ENCODE peak calls at places on chromosomes 16 and 17, in eight cellular contexts. One of them, this sample, is unnamed.

GRCh38 chr16:9549487-9549886 is 458.0 kb downstream of the HAPSTR1 start:
- DNase-seq in left ventricle myocardium inferior: no peak
- DNase-seq in tibial artery: no peak
- DNase-seq in GM13977: no peak
- DNase-seq in body of pancreas: no peak
- DNase-seq in BJ: no peak
- DNase-seq in heart right ventricle: no peak
- DNase-seq in coronary artery: no peak
- DNase-seq in this sample: no peak

GRCh38 chr16:13403326-13403725 is 501.9 kb downstream of the SHISA9 start:
- DNase-seq in coronary artery: no peak
- DNase-seq in tibial artery: no peak
- DNase-seq in body of pancreas: no peak
- DNase-seq in BJ: no peak
- DNase-seq in GM13977: no peak
- DNase-seq in left ventricle myocardium inferior: no peak
- DNase-seq in heart right ventricle: no peak
- DNase-seq in this sample: no peak

GRCh38 chr17:43771463-43771862 is 7.3 kb downstream of the DUSP3 start:
- DNase-seq in tibial artery: no peak
- DNase-seq in BJ: no peak
- DNase-seq in coronary artery: no peak
- DNase-seq in heart right ventricle: no peak
- DNase-seq in left ventricle myocardium inferior: no peak
- DNase-seq in body of pancreas: no peak
- DNase-seq in GM13977: no peak
- DNase-seq in this sample: no peak

GRCh38 chr16:54072237-54072636 is 214.3 kb downstream of the IRX3 start:
- DNase-seq in BJ: no peak
- DNase-seq in coronary artery: no peak
- DNase-seq in body of pancreas: no peak
- DNase-seq in GM13977: no peak
- DNase-seq in left ventricle myocardium inferior: no peak
- DNase-seq in heart right ventricle: no peak
- DNase-seq in tibial artery: no peak
- DNase-seq in this sample: no peak

GRCh38 chr17:8997994-8998628 is 23.2 kb upstream of the NTN1 start:
- DNase-seq in BJ: no peak
- DNase-seq in left ventricle myocardium inferior: peak
- DNase-seq in coronary artery: no peak
- DNase-seq in GM13977: peak
- DNase-seq in tibial artery: peak
- DNase-seq in heart right ventricle: peak
- DNase-seq in body of pancreas: peak
- DNase-seq in this sample: no peak

GRCh38 chr17:65931246-65932149 is 260.4 kb downstream of the CEP112 start:
- DNase-seq in heart right ventricle: peak
- DNase-seq in left ventricle myocardium inferior: peak
- DNase-seq in tibial artery: no peak
- DNase-seq in body of pancreas: no peak
- DNase-seq in coronary artery: no peak
- DNase-seq in BJ: no peak
- DNase-seq in GM13977: no peak
- DNase-seq in this sample: no peak

GRCh38 chr17:59666235-59666634 is 41.0 kb downstream of the PTRH2 start:
- DNase-seq in BJ: no peak
- DNase-seq in left ventricle myocardium inferior: no peak
- DNase-seq in body of pancreas: no peak
- DNase-seq in tibial artery: no peak
- DNase-seq in coronary artery: no peak
- DNase-seq in heart right ventricle: no peak
- DNase-seq in GM13977: no peak
- DNase-seq in this sample: no peak

GRCh38 chr17:32584792-32585191 is 98.0 kb downstream of the CDK5R1 start:
- DNase-seq in coronary artery: no peak
- DNase-seq in BJ: no peak
- DNase-seq in GM13977: no peak
- DNase-seq in left ventricle myocardium inferior: no peak
- DNase-seq in tibial artery: no peak
- DNase-seq in heart right ventricle: no peak
- DNase-seq in body of pancreas: no peak
- DNase-seq in this sample: no peak

GRCh38 chr17:5545051-5545987 is 39.0 kb downstream of the NLRP1 start:
- DNase-seq in BJ: no peak
- DNase-seq in coronary artery: no peak
- DNase-seq in left ventricle myocardium inferior: no peak
- DNase-seq in GM13977: no peak
- DNase-seq in body of pancreas: no peak
- DNase-seq in tibial artery: no peak
- DNase-seq in heart right ventricle: no peak
- DNase-seq in this sample: no peak

GRCh38 chr16:55949518-55949917 is 74.3 kb upstream of the CES5A start:
- DNase-seq in BJ: no peak
- DNase-seq in tibial artery: no peak
- DNase-seq in GM13977: no peak
- DNase-seq in body of pancreas: no peak
- DNase-seq in heart right ventricle: no peak
- DNase-seq in coronary artery: no peak
- DNase-seq in left ventricle myocardium inferior: no peak
- DNase-seq in this sample: no peak

GRCh38 chr17:61409301-61410099 is 9.9 kb downstream of the TBX2 start:
- DNase-seq in BJ: no peak
- DNase-seq in body of pancreas: peak
- DNase-seq in tibial artery: peak
- DNase-seq in left ventricle myocardium inferior: no peak
- DNase-seq in coronary artery: peak
- DNase-seq in GM13977: peak
- DNase-seq in heart right ventricle: peak
- DNase-seq in this sample: no peak

GRCh38 chr17:15945493-15946209 is 721 bp downstream of the ADORA2B start:
- DNase-seq in body of pancreas: no peak
- DNase-seq in tibial artery: no peak
- DNase-seq in left ventricle myocardium inferior: no peak
- DNase-seq in heart right ventricle: peak
- DNase-seq in coronary artery: no peak
- DNase-seq in GM13977: no peak
- DNase-seq in BJ: no peak
- DNase-seq in this sample: no peak

GRCh38 chr17:80789356-80789902 is 202.2 kb upstream of the CHMP6 start:
- DNase-seq in BJ: peak
- DNase-seq in body of pancreas: peak
- DNase-seq in GM13977: no peak
- DNase-seq in coronary artery: peak
- DNase-seq in left ventricle myocardium inferior: no peak
- DNase-seq in heart right ventricle: no peak
- DNase-seq in tibial artery: peak
- DNase-seq in this sample: no peak

GRCh38 chr17:49993423-49994037 is 1.5 kb downstream of the DLX3 start:
- DNase-seq in coronary artery: peak
- DNase-seq in heart right ventricle: no peak
- DNase-seq in tibial artery: peak
- DNase-seq in left ventricle myocardium inferior: no peak
- DNase-seq in body of pancreas: no peak
- DNase-seq in BJ: no peak
- DNase-seq in GM13977: no peak
- DNase-seq in this sample: no peak

GRCh38 chr17:63495471-63495870 is 18.6 kb downstream of the ACE start:
- DNase-seq in heart right ventricle: no peak
- DNase-seq in tibial artery: no peak
- DNase-seq in body of pancreas: no peak
- DNase-seq in coronary artery: no peak
- DNase-seq in BJ: no peak
- DNase-seq in GM13977: no peak
- DNase-seq in left ventricle myocardium inferior: no peak
- DNase-seq in this sample: no peak

GRCh38 chr17:63498621-63499195 is 21.8 kb downstream of the ACE start:
- DNase-seq in tibial artery: no peak
- DNase-seq in heart right ventricle: no peak
- DNase-seq in left ventricle myocardium inferior: no peak
- DNase-seq in coronary artery: no peak
- DNase-seq in GM13977: no peak
- DNase-seq in body of pancreas: no peak
- DNase-seq in BJ: peak
- DNase-seq in this sample: no peak

GRCh38 chr17:63496663-63497400 is 20.0 kb downstream of the ACE start:
- DNase-seq in coronary artery: no peak
- DNase-seq in tibial artery: no peak
- DNase-seq in body of pancreas: no peak
- DNase-seq in heart right ventricle: no peak
- DNase-seq in BJ: no peak
- DNase-seq in GM13977: no peak
- DNase-seq in left ventricle myocardium inferior: no peak
- DNase-seq in this sample: no peak

GRCh38 chr17:63496177-63496576 is 19.3 kb downstream of the ACE start:
- DNase-seq in coronary artery: no peak
- DNase-seq in GM13977: no peak
- DNase-seq in tibial artery: no peak
- DNase-seq in BJ: no peak
- DNase-seq in heart right ventricle: no peak
- DNase-seq in body of pancreas: no peak
- DNase-seq in left ventricle myocardium inferior: no peak
- DNase-seq in this sample: no peak

DNA sequence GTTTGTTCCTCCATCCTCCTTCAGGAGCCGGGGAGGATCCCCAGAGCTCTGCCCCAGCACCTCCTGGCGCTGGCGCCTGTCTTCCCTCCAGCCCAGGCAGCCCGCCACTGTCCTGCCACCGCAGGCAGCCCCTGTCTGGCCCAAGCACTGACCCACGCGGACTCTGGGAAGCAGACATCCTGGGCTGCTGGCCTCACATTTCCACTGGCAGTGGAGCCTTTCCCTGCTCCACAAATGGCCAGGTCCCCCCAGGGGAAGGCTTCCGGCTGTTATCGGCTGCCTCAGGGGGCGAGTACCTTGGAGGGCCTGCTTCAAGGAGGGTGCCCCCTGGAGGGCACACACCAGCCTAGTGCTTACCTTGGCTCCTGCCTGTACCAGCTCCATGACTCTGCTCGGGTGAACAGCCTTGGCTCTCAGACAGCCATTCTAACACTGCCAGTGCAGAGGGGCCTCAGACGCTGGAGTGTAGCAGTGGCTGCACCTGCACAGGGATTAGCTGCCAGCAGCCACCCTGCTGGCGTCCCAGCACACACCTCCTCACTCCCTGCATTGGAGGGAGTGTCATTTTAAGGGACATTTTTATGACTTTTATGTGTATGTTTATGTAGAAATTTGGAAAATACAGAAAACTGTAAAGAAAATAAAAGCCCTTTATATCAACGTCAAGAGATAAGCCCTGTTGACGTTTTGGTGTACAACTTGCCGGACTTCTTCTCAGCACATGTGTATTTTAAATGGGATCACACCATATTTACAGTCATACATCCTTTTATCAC is 21.0 kb downstream of the ACE start:
- DNase-seq in tibial artery: no peak
- DNase-seq in coronary artery: no peak
- DNase-seq in GM13977: no peak
- DNase-seq in body of pancreas: no peak
- DNase-seq in heart right ventricle: no peak
- DNase-seq in BJ: no peak
- DNase-seq in left ventricle myocardium inferior: no peak
- DNase-seq in this sample: no peak
- TF ChIP-seq CTCF in tibial artery: no peak
- TF ChIP-seq CTCF in coronary artery: no peak
- TF ChIP-seq CTCF in GM13977: no peak
- TF ChIP-seq CTCF in body of pancreas: no peak
- TF ChIP-seq CTCF in heart right ventricle: peak
- TF ChIP-seq CTCF in BJ: no peak
- TF ChIP-seq CTCF in left ventricle myocardium inferior: peak
- TF ChIP-seq CTCF in this sample: no peak

DNA sequence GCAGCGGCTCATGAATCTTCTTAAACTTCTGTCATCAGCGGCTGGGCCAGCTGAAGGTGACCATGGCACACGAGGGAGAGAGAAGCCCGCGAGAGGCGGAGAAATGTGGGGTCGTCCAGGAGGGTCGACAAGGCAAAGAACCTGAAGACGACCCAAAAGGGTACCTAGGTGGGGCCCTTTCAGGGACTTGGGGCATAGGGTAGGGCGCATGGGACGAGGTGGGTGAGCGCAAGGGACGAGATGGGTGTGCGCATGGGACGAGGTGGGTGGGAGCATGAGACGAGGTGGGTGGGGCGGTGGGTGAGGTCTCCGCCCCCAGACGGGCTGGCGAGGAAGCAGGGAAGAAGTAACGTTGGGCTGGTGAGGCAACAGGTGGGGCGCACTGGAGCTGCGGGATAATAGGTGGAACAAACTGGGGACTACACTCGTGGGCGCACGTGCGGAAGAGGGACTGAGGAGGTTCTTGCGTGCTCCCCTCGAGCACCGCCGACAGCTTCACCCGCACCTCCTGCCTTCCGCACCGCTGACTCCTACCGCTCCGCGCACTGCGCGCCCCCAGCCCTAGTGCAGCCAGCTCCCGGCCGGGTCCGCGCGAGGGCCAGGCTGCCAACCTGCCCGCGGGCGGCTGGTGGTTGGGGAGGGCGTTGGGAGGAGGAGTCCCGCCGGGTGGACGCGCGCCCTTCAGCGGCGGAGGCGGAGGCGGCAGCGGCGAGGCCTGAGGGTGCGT is 23.2 kb upstream of the CRYM start:
- DNase-seq in GM13977: peak
- DNase-seq in left ventricle myocardium inferior: peak
- DNase-seq in coronary artery: peak
- DNase-seq in tibial artery: peak
- DNase-seq in BJ: no peak
- DNase-seq in heart right ventricle: peak
- DNase-seq in body of pancreas: peak
- DNase-seq in this sample: peak
- TF ChIP-seq CTCF in GM13977: peak
- TF ChIP-seq CTCF in left ventricle myocardium inferior: peak
- TF ChIP-seq CTCF in coronary artery: no peak
- TF ChIP-seq CTCF in tibial artery: peak
- TF ChIP-seq CTCF in BJ: peak
- TF ChIP-seq CTCF in heart right ventricle: peak
- TF ChIP-seq CTCF in body of pancreas: peak
- TF ChIP-seq CTCF in this sample: peak

GRCh38 chr16:75801307-75801706 is 75.0 kb upstream of the CPHXL start:
- DNase-seq in coronary artery: no peak
- DNase-seq in GM13977: no peak
- DNase-seq in tibial artery: no peak
- DNase-seq in body of pancreas: no peak
- DNase-seq in BJ: no peak
- DNase-seq in left ventricle myocardium inferior: no peak
- DNase-seq in heart right ventricle: no peak
- DNase-seq in this sample: no peak
- TF ChIP-seq CTCF in coronary artery: no peak
- TF ChIP-seq CTCF in GM13977: peak
- TF ChIP-seq CTCF in tibial artery: no peak
- TF ChIP-seq CTCF in body of pancreas: peak
- TF ChIP-seq CTCF in BJ: no peak
- TF ChIP-seq CTCF in left ventricle myocardium inferior: no peak
- TF ChIP-seq CTCF in heart right ventricle: no peak
- TF ChIP-seq CTCF in this sample: no peak

DNA sequence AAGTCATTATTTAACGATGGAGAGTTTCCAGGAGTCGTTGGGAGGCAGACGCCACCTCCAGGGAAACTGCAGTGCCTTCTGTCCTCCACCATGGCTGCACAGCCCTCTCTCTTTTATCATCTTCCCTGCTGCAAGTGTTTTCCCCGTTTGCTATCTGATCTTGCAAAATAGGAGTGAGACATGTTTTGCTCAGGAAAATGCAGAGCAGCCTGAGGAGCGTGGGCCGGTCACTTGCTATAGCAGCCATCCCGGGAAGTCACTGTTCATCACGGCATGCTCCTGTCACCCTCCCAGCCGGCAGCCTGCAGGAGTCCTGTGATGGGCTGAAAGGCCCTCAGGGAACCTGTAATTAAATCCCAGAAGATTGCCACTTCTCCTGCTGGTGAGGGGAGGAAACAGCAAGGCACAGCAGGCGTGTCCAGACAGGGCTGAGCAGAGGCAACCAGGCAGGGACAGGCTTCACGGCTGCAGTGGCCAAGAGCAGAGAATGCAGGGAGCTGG is 143.1 kb downstream of the GSG1L start:
- DNase-seq in BJ: no peak
- DNase-seq in body of pancreas: no peak
- DNase-seq in coronary artery: no peak
- DNase-seq in left ventricle myocardium inferior: no peak
- DNase-seq in GM13977: no peak
- DNase-seq in heart right ventricle: no peak
- DNase-seq in tibial artery: no peak
- DNase-seq in this sample: no peak
- TF ChIP-seq CTCF in BJ: no peak
- TF ChIP-seq CTCF in body of pancreas: no peak
- TF ChIP-seq CTCF in coronary artery: no peak
- TF ChIP-seq CTCF in left ventricle myocardium inferior: no peak
- TF ChIP-seq CTCF in GM13977: no peak
- TF ChIP-seq CTCF in heart right ventricle: no peak
- TF ChIP-seq CTCF in tibial artery: no peak
- TF ChIP-seq CTCF in this sample: no peak

This sample was measured in osteocyte.